ENCODE peak calls at places on chromosomes 5 and 9, in nine cellular contexts. G is G401, O is heart left ventricle, Q is NCI-H226, F is DMS53, P is stomach, N is COR-L47, W is omental fat pad, E is NAMALWA. X is an unnamed sample.

GRCh38 chr5:119355244-119355635 is 579 bp upstream of the TNFAIP8 start:
- DNase-seq in G (no peak), O (no peak), Q (no peak), F (peak), P (peak), N (no peak), W (no peak), E (peak), X (peak)

GRCh38 chr5:158212915-158213314 is 354.0 kb upstream of the CLINT1 start:
- DNase-seq in G (no peak), O (no peak), Q (peak), F (peak), P (no peak), N (no peak), W (no peak), E (no peak), X (no peak)

GRCh38 chr9:133437753-133438531 is 15.8 kb downstream of the ADAMTS13 start:
- DNase-seq in G (no peak), O (no peak), Q (no peak), F (peak), P (no peak), N (no peak), W (no peak), E (peak), X (peak)

GRCh38 chr5:111502976-111503375 is 9.4 kb downstream of the STARD4 start:
- DNase-seq in G (no peak), O (no peak), Q (no peak), F (no peak), P (no peak), N (no peak), W (no peak), E (no peak), X (no peak)

GRCh38 chr5:139795074-139796001 is at the start of gene PSD2:
- DNase-seq in G (peak), O (no peak), Q (peak), F (peak), P (peak), N (peak), W (no peak), E (no peak), X (peak)

GRCh38 chr9:34454571-34455065 is 3.8 kb downstream of the FAM219A start:
- DNase-seq in G (no peak), O (peak), Q (peak), F (peak), P (no peak), N (peak), W (no peak), E (peak), X (peak)

GRCh38 chr5:149959406-149960236 is 937 bp upstream of the SLC26A2 start:
- DNase-seq in G (peak), O (no peak), Q (peak), F (peak), P (no peak), N (no peak), W (no peak), E (peak), X (peak)

GRCh38 chr5:13913962-13914361 is 30.5 kb downstream of the DNAH5 start:
- DNase-seq in G (no peak), O (no peak), Q (no peak), F (no peak), P (no peak), N (no peak), W (no peak), E (no peak), X (no peak)

GRCh38 chr5:81948349-81948748 is 23.5 kb upstream of the ATG10 start:
- DNase-seq in G (no peak), O (no peak), Q (peak), F (no peak), P (no peak), N (no peak), W (no peak), E (no peak), X (no peak)

GRCh38 chr9:108691614-108692013 is 164.2 kb downstream of the ACTL7B start:
- DNase-seq in G (no peak), O (no peak), Q (no peak), F (peak), P (peak), N (no peak), W (no peak), E (no peak), X (no peak)

GRCh38 chr9:892123-892522 is 50.6 kb downstream of the DMRT1 start:
- DNase-seq in G (no peak), O (no peak), Q (no peak), F (no peak), P (no peak), N (no peak), W (no peak), E (no peak), X (no peak)

GRCh38 chr9:8434621-8435020 is 635.0 kb upstream of the DMAC1 start:
- DNase-seq in G (no peak), O (no peak), Q (no peak), F (no peak), P (no peak), N (no peak), W (no peak), E (no peak), X (no peak)

GRCh38 chr5:153256-153655 is 38.0 kb upstream of the LRRC14B start:
- DNase-seq in G (no peak), O (no peak), Q (no peak), F (no peak), P (no peak), N (no peak), W (no peak), E (no peak), X (no peak)

GRCh38 chr5:9056046-9056445 is 489.8 kb downstream of the SEMA5A start:
- DNase-seq in G (no peak), O (no peak), Q (peak), F (no peak), P (no peak), N (no peak), W (no peak), E (no peak), X (no peak)